ENCODE peak calls at places on chromosomes 2 and 18, in nine cellular contexts. E is colonic mucosa; Q is cardiac muscle cell; N is mammary epithelial cell; M is CD8-positive, alpha-beta T cell; W is dorsolateral prefrontal cortex; D is endodermal cell; G is stomach; O is mesenchymal stem cell. J is an unnamed sample.

GRCh38 chr2:149767516-149767974 is 180.0 kb upstream of the MMADHC start:
- DNase-seq in E (no peak), Q (peak), N (peak), M (no peak), W (no peak), D (no peak), G (no peak), O (peak), J (peak)

GRCh38 chr2:43114210-43114609 is 112.2 kb downstream of the ZFP36L2 start:
- DNase-seq in E (no peak), Q (no peak), N (peak), M (no peak), W (no peak), D (peak), G (no peak), O (no peak), J (peak)

GRCh38 chr2:37631698-37632097 is 39.7 kb downstream of the CDC42EP3 start:
- DNase-seq in E (no peak), Q (no peak), N (no peak), M (no peak), W (no peak), D (no peak), G (no peak), O (no peak), J (no peak)

GRCh38 chr2:239897596-239898235 is 127.4 kb downstream of the NDUFA10 start:
- DNase-seq in E (no peak), Q (no peak), N (no peak), M (no peak), W (no peak), D (peak), G (peak), O (no peak), J (no peak)

GRCh38 chr18:49730951-49731391 is 82.4 kb downstream of the ACAA2 start:
- DNase-seq in E (no peak), Q (no peak), N (peak), M (no peak), W (no peak), D (peak), G (no peak), O (no peak), J (no peak)

GRCh38 chr2:235658371-235659174 is 164.7 kb downstream of the AGAP1 start:
- DNase-seq in E (no peak), Q (no peak), N (no peak), M (no peak), W (no peak), D (peak), G (no peak), O (peak), J (no peak)

GRCh38 chr18:80252136-80252535 is 4.8 kb upstream of the PARD6G start:
- DNase-seq in E (no peak), Q (no peak), N (peak), M (no peak), W (no peak), D (no peak), G (no peak), O (peak), J (peak)

GRCh38 chr2:23330214-23330613 is 54.8 kb upstream of the KLHL29 start:
- DNase-seq in E (no peak), Q (peak), N (no peak), M (no peak), W (no peak), D (peak), G (no peak), O (peak), J (peak)

GRCh38 chr18:51226068-51226467 is 28.6 kb upstream of the MEX3C start:
- DNase-seq in E (no peak), Q (no peak), N (no peak), M (no peak), W (no peak), D (no peak), G (no peak), O (no peak), J (no peak)

GRCh38 chr2:102240640-102241370 is 54.0 kb downstream of the IL1RL2 start:
- DNase-seq in E (peak), Q (peak), N (peak), M (peak), W (peak), D (peak), G (peak), O (peak), J (peak)

GRCh38 chr2:133566967-133567645 is 1.2 kb downstream of the NCKAP5 start:
- DNase-seq in E (peak), Q (peak), N (peak), M (no peak), W (no peak), D (peak), G (peak), O (peak), J (peak)

GRCh38 chr2:140498360-140498759 is 1632.5 kb downstream of the LRP1B start:
- DNase-seq in E (no peak), Q (no peak), N (no peak), M (no peak), W (no peak), D (no peak), G (no peak), O (no peak), J (no peak)

GRCh38 chr2:217527586-217528202 is 475.1 kb downstream of the TNS1 start:
- DNase-seq in E (no peak), Q (no peak), N (peak), M (no peak), W (no peak), D (no peak), G (no peak), O (no peak), J (no peak)

GRCh38 chr18:72342933-72343332 is 201.2 kb downstream of the CBLN2 start:
- DNase-seq in E (no peak), Q (no peak), N (no peak), M (no peak), W (no peak), D (no peak), G (no peak), O (no peak), J (no peak)

GRCh38 chr2:47043891-47044239 is 111.2 kb downstream of the STPG4 start:
- DNase-seq in E (no peak), Q (no peak), N (no peak), M (no peak), W (no peak), D (no peak), G (no peak), O (no peak), J (peak)

GRCh38 chr18:61333271-61333745 is at the start of gene CDH20:
- DNase-seq in E (no peak), Q (peak), N (no peak), M (no peak), W (peak), D (peak), G (no peak), O (no peak), J (no peak)

GRCh38 chr2:5788447-5788846 is 96.3 kb downstream of the SOX11 start:
- DNase-seq in E (no peak), Q (no peak), N (no peak), M (no peak), W (no peak), D (no peak), G (no peak), O (no peak), J (no peak)

GRCh38 chr2:136168605-136169210 is 50.8 kb upstream of the CXCR4 start:
- DNase-seq in E (no peak), Q (no peak), N (no peak), M (no peak), W (no peak), D (no peak), G (no peak), O (no peak), J (no peak)

GRCh38 chr18:28116461-28116860 is 60.5 kb downstream of the CDH2 start:
- DNase-seq in E (no peak), Q (no peak), N (no peak), M (no peak), W (no peak), D (no peak), G (no peak), O (no peak), J (no peak)

GRCh38 chr2:55159752-55160151 is 72.3 kb downstream of the CLHC1 start:
- DNase-seq in E (no peak), Q (no peak), N (no peak), M (no peak), W (no peak), D (no peak), G (no peak), O (no peak), J (no peak)

GRCh38 chr2:230660294-230661060 is 52.2 kb upstream of the CAB39 start:
- DNase-seq in E (peak), Q (no peak), N (no peak), M (no peak), W (peak), D (no peak), G (peak), O (peak), J (no peak)

GRCh38 chr2:136381722-136382633 is 264.0 kb upstream of the CXCR4 start:
- DNase-seq in E (no peak), Q (no peak), N (no peak), M (peak), W (no peak), D (no peak), G (peak), O (no peak), J (no peak)

GRCh38 chr2:127434515-127434914 is 16.3 kb downstream of the PROC start:
- DNase-seq in E (no peak), Q (no peak), N (no peak), M (no peak), W (no peak), D (no peak), G (no peak), O (no peak), J (no peak)

GRCh38 chr18:14976736-14977430 is 228.9 kb downstream of the ANKRD30B start:
- DNase-seq in E (no peak), Q (no peak), N (peak), M (no peak), W (no peak), D (no peak), G (no peak), O (no peak), J (peak)

GRCh38 chr2:198376677-198377076 is 572.3 kb downstream of the PLCL1 start:
- DNase-seq in E (no peak), Q (no peak), N (peak), M (no peak), W (no peak), D (no peak), G (no peak), O (no peak), J (peak)

GRCh38 chr2:239611222-239611795 is 210.5 kb upstream of the HDAC4 start:
- DNase-seq in E (peak), Q (no peak), N (no peak), M (no peak), W (no peak), D (peak), G (no peak), O (no peak), J (no peak)

GRCh38 chr2:95029898-95030341 is 4.4 kb downstream of the MAL start:
- DNase-seq in E (no peak), Q (no peak), N (no peak), M (no peak), W (no peak), D (no peak), G (no peak), O (no peak), J (no peak)
- H3K27ac ChIP-seq in E (no peak), Q (no peak), N (no peak), M (no peak), W (peak), D (no peak), G (no peak), O (no peak), J (no peak)

DNA sequence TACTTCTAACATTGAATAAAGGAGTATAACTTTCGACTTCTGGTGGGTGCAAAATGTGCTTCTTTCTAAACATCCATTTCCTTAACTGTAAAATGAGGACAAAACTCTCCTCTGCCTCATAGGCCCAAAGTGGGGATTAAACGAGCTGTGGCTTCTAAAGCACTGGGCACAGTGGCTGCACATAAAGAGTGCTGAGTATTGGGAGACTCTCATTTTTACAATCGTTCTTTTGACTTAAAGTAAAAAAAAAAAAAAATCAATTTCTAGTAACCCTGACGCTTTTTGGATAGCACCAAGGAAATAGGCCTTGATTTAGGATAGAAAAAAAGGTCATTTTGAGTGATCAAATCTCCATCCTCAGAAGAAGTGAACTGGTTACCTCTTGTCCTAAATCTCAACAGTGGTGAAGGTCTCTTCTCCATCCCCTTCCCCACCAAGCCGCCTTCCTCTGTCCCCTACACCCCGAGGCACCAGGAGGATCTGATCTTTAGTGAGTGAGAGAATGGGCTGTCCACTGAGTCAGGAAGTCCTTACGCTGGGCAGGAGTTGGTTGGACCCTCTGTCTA is 161.6 kb downstream of the DDX1 start:
- DNase-seq in E (no peak), Q (no peak), N (no peak), M (no peak), W (no peak), D (peak), G (no peak), O (no peak), J (no peak)
- H3K27ac ChIP-seq in E (no peak), Q (no peak), N (no peak), M (no peak), W (no peak), D (no peak), G (no peak), O (no peak), J (no peak)

GRCh38 chr2:62197017-62197586 is 1.2 kb downstream of the B3GNT2 start:
- DNase-seq in E (peak), Q (peak), N (no peak), M (peak), W (no peak), D (peak), G (no peak), O (no peak), J (peak)
- H3K27ac ChIP-seq in E (peak), Q (peak), N (peak), M (peak), W (peak), D (no peak), G (peak), O (no peak), J (no peak)

GRCh38 chr2:25955869-25956535 is 26.3 kb downstream of the KIF3C start:
- DNase-seq in E (no peak), Q (no peak), N (no peak), M (no peak), W (no peak), D (no peak), G (no peak), O (no peak), J (peak)

GRCh38 chr2:25954199-25954752 is 28.0 kb downstream of the KIF3C start:
- DNase-seq in E (no peak), Q (no peak), N (no peak), M (no peak), W (no peak), D (peak), G (no peak), O (no peak), J (no peak)

GRCh38 chr2:25955036-25955435 is 27.3 kb downstream of the KIF3C start:
- DNase-seq in E (no peak), Q (no peak), N (no peak), M (no peak), W (no peak), D (no peak), G (no peak), O (no peak), J (peak)

GRCh38 chr2:25948437-25948836 is 33.9 kb downstream of the KIF3C start:
- DNase-seq in E (no peak), Q (no peak), N (no peak), M (no peak), W (no peak), D (no peak), G (no peak), O (no peak), J (no peak)

DNA sequence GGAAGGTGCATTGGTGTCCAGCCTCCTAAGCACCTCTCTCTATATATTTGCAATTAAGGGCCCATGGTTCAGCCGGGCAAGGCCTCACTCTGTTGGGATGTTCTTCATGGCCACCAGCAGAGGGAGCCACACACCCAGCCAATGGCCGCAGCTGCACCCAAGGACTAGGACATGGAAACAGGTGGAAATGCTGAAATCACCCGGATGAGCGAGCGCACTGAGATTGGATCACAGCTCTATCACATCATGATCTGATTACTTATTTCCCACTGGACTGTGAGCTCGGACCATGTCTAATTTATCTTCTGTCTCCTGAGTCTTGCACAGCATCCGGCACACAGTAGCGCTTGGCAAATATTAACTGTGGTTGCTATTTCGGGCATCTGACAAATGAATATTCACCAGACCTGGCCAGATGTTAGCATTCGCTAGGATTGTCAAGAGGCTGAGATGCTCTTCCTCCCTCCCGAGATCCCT is 31.2 kb downstream of the KIF3C start:
- DNase-seq in E (peak), Q (peak), N (peak), M (peak), W (peak), D (peak), G (peak), O (peak), J (peak)
- H3K27ac ChIP-seq in E (no peak), Q (no peak), N (no peak), M (no peak), W (peak), D (no peak), G (no peak), O (peak), J (no peak)

GRCh38 chr2:121965666-121966065 is 210.2 kb downstream of the TSN start:
- DNase-seq in E (no peak), Q (no peak), N (no peak), M (no peak), W (no peak), D (no peak), G (no peak), O (no peak), J (no peak)

GRCh38 chr2:121969155-121969554 is 213.7 kb downstream of the TSN start:
- DNase-seq in E (no peak), Q (no peak), N (no peak), M (no peak), W (no peak), D (no peak), G (no peak), O (no peak), J (no peak)

GRCh38 chr2:121966663-121967062 is 211.2 kb downstream of the TSN start:
- DNase-seq in E (no peak), Q (no peak), N (no peak), M (no peak), W (no peak), D (no peak), G (no peak), O (no peak), J (no peak)

GRCh38 chr2:121972203-121972602 is 216.8 kb downstream of the TSN start:
- DNase-seq in E (no peak), Q (no peak), N (no peak), M (no peak), W (no peak), D (no peak), G (no peak), O (no peak), J (no peak)

DNA sequence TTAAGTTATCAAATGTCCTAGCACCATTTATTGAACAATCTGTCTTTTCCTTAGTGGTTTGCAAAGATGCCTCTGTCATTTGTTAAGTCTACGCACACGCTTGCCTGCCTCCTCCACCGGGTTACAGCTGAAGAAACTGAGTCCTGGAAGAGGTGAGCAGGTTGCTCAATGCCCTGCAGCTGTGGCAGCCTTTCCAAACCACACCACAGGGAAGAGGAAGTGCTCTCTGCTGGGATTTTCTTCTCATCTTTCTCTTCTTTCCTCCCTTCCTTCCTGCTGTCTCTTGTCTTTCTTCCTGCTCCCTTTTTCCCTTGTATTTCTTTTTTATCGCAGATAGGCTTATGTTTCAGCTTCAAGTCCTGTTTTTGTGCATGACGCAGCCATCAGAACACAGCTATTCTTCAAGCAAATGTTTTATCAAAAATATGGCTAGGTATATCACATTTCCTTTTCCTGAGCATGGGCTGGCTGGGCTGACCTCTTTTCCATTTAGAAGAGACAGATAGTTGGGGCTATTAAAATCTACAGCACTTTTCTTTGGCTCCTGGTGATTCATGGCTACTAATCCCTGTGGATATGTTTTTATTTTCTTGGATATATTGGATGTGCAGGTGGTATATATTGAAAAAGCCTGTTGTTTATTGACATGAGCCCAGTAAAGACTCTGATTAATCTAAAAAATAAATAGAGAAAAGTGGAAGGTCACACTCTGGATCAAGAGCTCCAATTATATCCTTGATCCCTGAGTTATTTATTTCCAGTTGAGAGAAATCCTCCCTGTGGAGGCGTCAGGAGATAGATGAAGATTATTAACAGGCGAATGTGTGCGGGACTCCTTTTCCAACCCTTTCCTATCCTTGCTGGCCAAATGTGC is 214.6 kb downstream of the TSN start:
- DNase-seq in E (no peak), Q (no peak), N (no peak), M (no peak), W (no peak), D (no peak), G (no peak), O (no peak), J (no peak)
- H3K27ac ChIP-seq in E (no peak), Q (no peak), N (no peak), M (no peak), W (peak), D (no peak), G (no peak), O (no peak), J (no peak)

GRCh38 chr2:236941551-236941950 is 144.1 kb upstream of the COPS8 start:
- DNase-seq in E (peak), Q (no peak), N (no peak), M (no peak), W (no peak), D (no peak), G (no peak), O (peak), J (no peak)

GRCh38 chr2:236941106-236941505 is 144.6 kb upstream of the COPS8 start:
- DNase-seq in E (peak), Q (no peak), N (no peak), M (no peak), W (no peak), D (no peak), G (no peak), O (peak), J (no peak)

GRCh38 chr2:236943068-236943467 is 142.6 kb upstream of the COPS8 start:
- DNase-seq in E (peak), Q (no peak), N (no peak), M (no peak), W (no peak), D (no peak), G (no peak), O (no peak), J (no peak)

GRCh38 chr2:236943841-236944513 is 141.7 kb upstream of the COPS8 start:
- DNase-seq in E (peak), Q (no peak), N (no peak), M (no peak), W (no peak), D (no peak), G (no peak), O (no peak), J (no peak)

DNA sequence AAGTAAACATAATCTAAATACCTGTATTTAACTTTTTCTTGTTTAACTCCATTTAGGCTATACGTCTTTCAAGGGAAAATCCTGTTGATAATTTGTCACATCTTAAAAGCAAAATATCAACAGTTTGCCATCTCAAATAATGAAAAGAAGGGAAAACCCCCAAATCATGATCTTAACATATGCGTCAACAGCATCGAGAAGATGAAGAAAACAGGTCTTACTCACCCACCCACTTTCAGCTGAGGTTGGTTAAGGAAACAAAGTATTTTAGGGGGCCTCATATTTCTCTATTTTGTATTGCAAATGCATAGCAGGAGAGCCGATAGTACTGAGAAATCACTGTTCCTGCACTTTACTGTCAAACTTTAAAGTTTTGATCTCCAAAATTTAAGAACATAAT is 143.1 kb upstream of the COPS8 start:
- DNase-seq in E (no peak), Q (no peak), N (no peak), M (no peak), W (no peak), D (no peak), G (no peak), O (no peak), J (no peak)
- H3K27ac ChIP-seq in E (no peak), Q (no peak), N (no peak), M (no peak), W (no peak), D (no peak), G (no peak), O (no peak), J (no peak)